ENCODE peak calls at places on chromosomes 12 and 14, in eight cellular contexts. W, H, U, K, A, I, E and Q are unnamed samples.

GRCh38 chr12:51820721-51821422 is 27.6 kb downstream of the FIGNL2 start:
- DNase-seq in W (no peak), H (peak), U (peak), K (peak), A (peak), I (peak), E (no peak), Q (peak)

GRCh38 chr14:79278798-79279644 is 932.3 kb downstream of the DIO2 start:
- DNase-seq in W (peak), H (peak), U (peak), K (no peak), A (no peak), I (peak), E (no peak), Q (peak)

GRCh38 chr12:5022465-5023061 is 21.1 kb upstream of the KCNA5 start:
- DNase-seq in W (peak), H (peak), U (peak), K (peak), A (peak), I (peak), E (peak), Q (peak)

GRCh38 chr12:69341328-69341727 is 6.9 kb upstream of the LYZ start:
- DNase-seq in W (no peak), H (no peak), U (no peak), K (no peak), A (no peak), I (no peak), E (peak), Q (no peak)

GRCh38 chr14:23449314-23449713 is 13.9 kb upstream of the MYH7 start:
- DNase-seq in W (no peak), H (no peak), U (no peak), K (no peak), A (no peak), I (no peak), E (no peak), Q (no peak)

GRCh38 chr12:22856120-22856699 is 231.2 kb downstream of the ETNK1 start:
- DNase-seq in W (peak), H (peak), U (peak), K (no peak), A (no peak), I (peak), E (peak), Q (peak)

GRCh38 chr12:102675672-102676071 is 195.3 kb upstream of the IGF1 start:
- DNase-seq in W (peak), H (no peak), U (no peak), K (no peak), A (no peak), I (no peak), E (peak), Q (no peak)

GRCh38 chr12:43072431-43072830 is 479.6 kb downstream of the ADAMTS20 start:
- DNase-seq in W (no peak), H (no peak), U (no peak), K (no peak), A (no peak), I (no peak), E (no peak), Q (no peak)

GRCh38 chr14:89221109-89221508 is 195.9 kb downstream of the FOXN3 start:
- DNase-seq in W (no peak), H (peak), U (peak), K (no peak), A (no peak), I (peak), E (no peak), Q (peak)

GRCh38 chr12:47902131-47902639 is 2.6 kb downstream of the VDR start:
- DNase-seq in W (no peak), H (no peak), U (no peak), K (no peak), A (no peak), I (no peak), E (no peak), Q (no peak)